ENCODE peak calls at places on chromosomes 3 and 15, in eight cellular contexts. One of them, this sample, is unnamed.

GRCh38 chr15:88580532-88580931 is 34.1 kb upstream of the DET1 start:
- DNase-seq in AG08396: no peak
- DNase-seq in BE2C: peak; percentile 13
- DNase-seq in small intestine: no peak
- DNase-seq in mesendoderm: no peak
- DNase-seq in A172: no peak
- DNase-seq in naive thymus-derived CD4-positive, alpha-beta T cell: no peak
- DNase-seq in breast epithelium: no peak
- DNase-seq in this sample: no peak

GRCh38 chr15:53072077-53072476 is 281.9 kb upstream of the ONECUT1 start:
- DNase-seq in AG08396: peak; percentile 8
- DNase-seq in BE2C: peak; percentile 9
- DNase-seq in small intestine: peak; percentile 78
- DNase-seq in mesendoderm: peak; percentile 92
- DNase-seq in A172: peak; percentile 40
- DNase-seq in naive thymus-derived CD4-positive, alpha-beta T cell: peak; percentile 1
- DNase-seq in breast epithelium: peak; percentile 52
- DNase-seq in this sample: no peak

GRCh38 chr3:135805752-135806151 is 159.8 kb upstream of the PPP2R3A start:
- DNase-seq in AG08396: no peak
- DNase-seq in BE2C: no peak
- DNase-seq in small intestine: no peak
- DNase-seq in mesendoderm: no peak
- DNase-seq in A172: no peak
- DNase-seq in naive thymus-derived CD4-positive, alpha-beta T cell: no peak
- DNase-seq in breast epithelium: no peak
- DNase-seq in this sample: no peak

GRCh38 chr15:43484455-43484854 is 8.5 kb downstream of the TP53BP1 start:
- DNase-seq in AG08396: no peak
- DNase-seq in BE2C: no peak
- DNase-seq in small intestine: no peak
- DNase-seq in mesendoderm: no peak
- DNase-seq in A172: no peak
- DNase-seq in naive thymus-derived CD4-positive, alpha-beta T cell: no peak
- DNase-seq in breast epithelium: no peak
- DNase-seq in this sample: no peak

GRCh38 chr3:188956839-188957489 is 214.8 kb upstream of the TPRG1 start:
- DNase-seq in AG08396: peak; percentile 30
- DNase-seq in BE2C: no peak
- DNase-seq in small intestine: peak; percentile 56
- DNase-seq in mesendoderm: peak; percentile 69
- DNase-seq in A172: peak; percentile 54
- DNase-seq in naive thymus-derived CD4-positive, alpha-beta T cell: peak; percentile 41
- DNase-seq in breast epithelium: no peak
- DNase-seq in this sample: no peak

GRCh38 chr3:18988619-18989229 is 159.6 kb upstream of the KCNH8 start:
- DNase-seq in AG08396: no peak
- DNase-seq in BE2C: no peak
- DNase-seq in small intestine: no peak
- DNase-seq in mesendoderm: peak; percentile 65
- DNase-seq in A172: peak; percentile 48
- DNase-seq in naive thymus-derived CD4-positive, alpha-beta T cell: peak; percentile 69
- DNase-seq in breast epithelium: no peak
- DNase-seq in this sample: no peak

GRCh38 chr15:32042269-32042996 is 12.1 kb downstream of the CHRNA7 start:
- DNase-seq in AG08396: no peak
- DNase-seq in BE2C: no peak
- DNase-seq in small intestine: peak; percentile 72
- DNase-seq in mesendoderm: no peak
- DNase-seq in A172: no peak
- DNase-seq in naive thymus-derived CD4-positive, alpha-beta T cell: no peak
- DNase-seq in breast epithelium: no peak
- DNase-seq in this sample: no peak

GRCh38 chr3:156816091-156816793 is 9.9 kb upstream of the LEKR1 start:
- DNase-seq in AG08396: no peak
- DNase-seq in BE2C: peak; percentile 8
- DNase-seq in small intestine: no peak
- DNase-seq in mesendoderm: no peak
- DNase-seq in A172: no peak
- DNase-seq in naive thymus-derived CD4-positive, alpha-beta T cell: peak; percentile 34
- DNase-seq in breast epithelium: no peak
- DNase-seq in this sample: peak; percentile 8

GRCh38 chr3:75192065-75192658 is 472.0 kb upstream of the FRG2C start:
- DNase-seq in AG08396: peak; percentile 41
- DNase-seq in BE2C: peak; percentile 64
- DNase-seq in small intestine: peak; percentile 48
- DNase-seq in mesendoderm: peak; percentile 65
- DNase-seq in A172: peak; percentile 23
- DNase-seq in naive thymus-derived CD4-positive, alpha-beta T cell: peak; percentile 43
- DNase-seq in breast epithelium: no peak
- DNase-seq in this sample: peak; percentile 18

GRCh38 chr3:184154909-184155643 is at the start of gene DVL3:
- DNase-seq in AG08396: peak; percentile 90
- DNase-seq in BE2C: peak; percentile 66
- DNase-seq in small intestine: peak; percentile 66
- DNase-seq in mesendoderm: peak; percentile 77
- DNase-seq in A172: peak; percentile 43
- DNase-seq in naive thymus-derived CD4-positive, alpha-beta T cell: peak; percentile 32
- DNase-seq in breast epithelium: peak; percentile 59
- DNase-seq in this sample: peak; percentile 55

GRCh38 chr3:172134352-172134751 is 95.0 kb downstream of the FNDC3B start:
- DNase-seq in AG08396: no peak
- DNase-seq in BE2C: no peak
- DNase-seq in small intestine: peak; percentile 61
- DNase-seq in mesendoderm: no peak
- DNase-seq in A172: no peak
- DNase-seq in naive thymus-derived CD4-positive, alpha-beta T cell: no peak
- DNase-seq in breast epithelium: no peak
- DNase-seq in this sample: peak; percentile 56

GRCh38 chr15:70584838-70585706 is 178.3 kb downstream of the UACA start:
- DNase-seq in AG08396: peak; percentile 52
- DNase-seq in BE2C: peak; percentile 68
- DNase-seq in small intestine: peak; percentile 34
- DNase-seq in mesendoderm: peak; percentile 79
- DNase-seq in A172: no peak
- DNase-seq in naive thymus-derived CD4-positive, alpha-beta T cell: peak; percentile 60
- DNase-seq in breast epithelium: no peak
- DNase-seq in this sample: peak; percentile 8

GRCh38 chr15:31251165-31251564 is 75.5 kb upstream of the KLF13 start:
- DNase-seq in AG08396: no peak
- DNase-seq in BE2C: no peak
- DNase-seq in small intestine: no peak
- DNase-seq in mesendoderm: no peak
- DNase-seq in A172: no peak
- DNase-seq in naive thymus-derived CD4-positive, alpha-beta T cell: no peak
- DNase-seq in breast epithelium: no peak
- DNase-seq in this sample: no peak

GRCh38 chr3:48151058-48151806 is 37.0 kb downstream of the CDC25A start:
- DNase-seq in AG08396: peak; percentile 81
- DNase-seq in BE2C: peak; percentile 78
- DNase-seq in small intestine: peak; percentile 81
- DNase-seq in mesendoderm: peak; percentile 96
- DNase-seq in A172: peak; percentile 85
- DNase-seq in naive thymus-derived CD4-positive, alpha-beta T cell: peak; percentile 37
- DNase-seq in breast epithelium: peak; percentile 76
- DNase-seq in this sample: no peak

GRCh38 chr3:30500666-30501399 is 105.6 kb upstream of the TGFBR2 start:
- DNase-seq in AG08396: no peak
- DNase-seq in BE2C: no peak
- DNase-seq in small intestine: no peak
- DNase-seq in mesendoderm: no peak
- DNase-seq in A172: no peak
- DNase-seq in naive thymus-derived CD4-positive, alpha-beta T cell: no peak
- DNase-seq in breast epithelium: no peak
- DNase-seq in this sample: peak; percentile 30

This sample was measured in T-helper 2 cell.